ENCODE peak calls at places on chromosomes 5 and 9, in six cellular contexts. A, B, R, V, E and M are unnamed samples.

GRCh38 chr5:116876240-116876840 is 301.7 kb upstream of the SEMA6A start:
- DNase-seq in A (no peak), B (no peak), R (no peak), V (no peak), E (no peak), M (no peak)

GRCh38 chr9:131053896-131054295 is 42.4 kb upstream of the AIF1L start:
- DNase-seq in A (no peak), B (no peak), R (no peak), V (no peak), E (no peak), M (no peak)

GRCh38 chr5:108167174-108167573 is 214.7 kb downstream of the FBXL17 start:
- DNase-seq in A (no peak), B (no peak), R (no peak), V (no peak), E (no peak), M (no peak)

GRCh38 chr5:34944044-34944443 is 14.7 kb downstream of the DNAJC21 start:
- DNase-seq in A (no peak), B (no peak), R (no peak), V (no peak), E (no peak), M (no peak)

GRCh38 chr5:52693279-52693678 is 94.4 kb upstream of the ITGA1 start:
- DNase-seq in A (peak; percentile 53), B (peak; percentile 45), R (no peak), V (peak; percentile 58), E (peak; percentile 45), M (peak; percentile 24)

GRCh38 chr9:124392254-124392653 is 23.0 kb downstream of the PSMB7 start:
- DNase-seq in A (no peak), B (no peak), R (no peak), V (no peak), E (no peak), M (peak; percentile 11)

GRCh38 chr5:148898413-148899075 is 72.1 kb downstream of the ADRB2 start:
- DNase-seq in A (no peak), B (no peak), R (no peak), V (no peak), E (no peak), M (no peak)

GRCh38 chr9:92463989-92464388 is 18.3 kb downstream of the ASPN start:
- DNase-seq in A (peak; percentile 91), B (peak; percentile 96), R (no peak), V (no peak), E (no peak), M (peak; percentile 24)

GRCh38 chr9:6428940-6429889 is 16.2 kb downstream of the UHRF2 start:
- DNase-seq in A (peak; percentile 66), B (no peak), R (no peak), V (no peak), E (no peak), M (no peak)

GRCh38 chr9:109771796-109772525 is 8.0 kb upstream of the PALM2AKAP2 start:
- DNase-seq in A (peak; percentile 65), B (peak; percentile 64), R (no peak), V (peak; percentile 52), E (no peak), M (no peak)

GRCh38 chr5:51539232-51539631 is 156.0 kb downstream of the ISL1 start:
- DNase-seq in A (no peak), B (no peak), R (no peak), V (no peak), E (no peak), M (no peak)

GRCh38 chr9:20319641-20320337 is 302.5 kb downstream of the MLLT3 start:
- DNase-seq in A (peak; percentile 92), B (peak; percentile 88), R (no peak), V (peak; percentile 31), E (no peak), M (peak; percentile 56)

GRCh38 chr9:129225815-129226214 is 47.8 kb upstream of the IER5L start:
- DNase-seq in A (peak; percentile 94), B (peak; percentile 73), R (no peak), V (peak; percentile 94), E (peak; percentile 87), M (no peak)

GRCh38 chr5:179343021-179343781 is 2.1 kb downstream of the ADAMTS2 start:
- DNase-seq in A (peak; percentile 18), B (no peak), R (no peak), V (no peak), E (no peak), M (no peak)

GRCh38 chr9:124329393-124329792 is 71.6 kb downstream of the NEK6 start:
- DNase-seq in A (no peak), B (no peak), R (no peak), V (no peak), E (no peak), M (no peak)

GRCh38 chr5:102781786-102782185 is 26.7 kb downstream of the PAM start:
- DNase-seq in A (no peak), B (no peak), R (no peak), V (no peak), E (no peak), M (no peak)

GRCh38 chr5:168159425-168159824 is 132.0 kb upstream of the WWC1 start:
- DNase-seq in A (no peak), B (no peak), R (no peak), V (peak; percentile 82), E (peak; percentile 80), M (no peak)

GRCh38 chr9:113690055-113690740 is 185.9 kb upstream of the ZNF618 start:
- DNase-seq in A (no peak), B (no peak), R (no peak), V (no peak), E (peak; percentile 44), M (no peak)

GRCh38 chr9:108565651-108566378 is 290.0 kb downstream of the ACTL7B start:
- DNase-seq in A (peak; percentile 85), B (peak; percentile 88), R (peak; percentile 31), V (peak; percentile 90), E (peak; percentile 49), M (peak; percentile 93)

GRCh38 chr5:179854356-179854755 is 4.3 kb downstream of the MRNIP start:
- DNase-seq in A (no peak), B (no peak), R (no peak), V (no peak), E (no peak), M (no peak)

GRCh38 chr5:166594552-166594951 is 1696.9 kb upstream of the WWC1 start:
- DNase-seq in A (no peak), B (no peak), R (no peak), V (no peak), E (no peak), M (no peak)

GRCh38 chr9:30846644-30847043 is 1537.8 kb upstream of the ACO1 start:
- DNase-seq in A (no peak), B (no peak), R (no peak), V (no peak), E (no peak), M (no peak)

GRCh38 chr9:22084336-22085035 is 75.4 kb upstream of the CDKN2B start:
- DNase-seq in A (peak; percentile 90), B (peak; percentile 97), R (no peak), V (peak; percentile 70), E (no peak), M (peak; percentile 81)

GRCh38 chr9:77092536-77092935 is 73.1 kb downstream of the FOXB2 start:
- DNase-seq in A (no peak), B (no peak), R (no peak), V (peak; percentile 88), E (no peak), M (no peak)

GRCh38 chr9:127057970-127058644 is 64.3 kb downstream of the ANGPTL2 start:
- DNase-seq in A (no peak), B (peak; percentile 31), R (no peak), V (no peak), E (no peak), M (no peak)

DNA sequence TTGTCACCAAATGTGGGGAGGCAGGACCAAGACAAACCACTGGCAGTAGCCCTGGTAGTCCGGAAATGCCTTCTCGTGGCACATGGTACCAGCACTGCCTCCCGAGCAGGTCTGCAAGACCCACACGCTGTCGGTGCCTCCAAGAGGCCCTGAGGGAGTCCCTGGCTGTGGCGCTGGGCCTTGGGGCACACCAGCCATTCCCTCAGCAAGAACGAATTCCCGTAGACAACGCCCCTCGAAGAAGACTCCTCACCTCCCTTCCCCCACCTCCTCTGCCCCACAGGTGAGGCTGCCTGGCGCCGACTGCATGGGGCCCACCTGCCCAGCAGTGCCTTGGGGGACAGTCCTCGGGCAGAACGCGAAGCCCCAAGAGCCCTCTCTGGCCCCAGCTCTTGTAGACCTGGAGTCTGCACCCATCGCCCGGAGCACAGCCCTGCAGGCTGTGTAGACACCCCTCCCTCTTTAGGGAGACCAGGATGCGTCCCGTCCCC is 56.0 kb downstream of the EXD3 start:
- DNase-seq in A (no peak), B (no peak), R (no peak), V (no peak), E (peak; percentile 26), M (no peak)
- H3K18ac ChIP-seq in A (no peak overlapping the region), B (no peak overlapping the region), R (no peak overlapping the region), V (no peak overlapping the region), E (no peak overlapping the region), M (no peak overlapping the region)

DNA sequence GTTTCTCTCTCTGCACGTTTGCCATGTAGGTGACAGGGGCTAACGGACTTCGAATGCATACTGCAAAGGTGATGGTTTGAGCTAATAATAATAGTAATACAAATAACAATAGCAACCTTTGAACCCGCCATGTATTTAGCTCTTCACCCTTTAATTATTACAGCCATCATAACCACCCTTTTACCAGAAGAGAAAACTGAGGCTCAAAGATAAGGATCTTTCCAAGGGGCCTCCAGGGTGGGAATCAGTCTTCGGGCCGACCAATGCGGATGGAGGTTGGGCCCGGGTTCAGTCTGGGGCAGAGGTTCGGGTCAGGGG is 494 bp downstream of the CDKN2AIPNL start:
- DNase-seq in A (no peak), B (no peak), R (no peak), V (no peak), E (no peak), M (no peak)
- H3K18ac ChIP-seq in A (no peak overlapping the region), B (no peak overlapping the region), R (peak overlapping the region; percentile 81), V (peak overlapping the region; percentile 32), E (no peak overlapping the region), M (peak overlapping the region; percentile 88)

GRCh38 chr5:135246605-135246922 is 152.5 kb downstream of the MACROH2A1 start:
- DNase-seq in A (no peak), B (no peak), R (no peak), V (no peak), E (no peak), M (no peak)

GRCh38 chr5:135251099-135251498 is 147.9 kb downstream of the MACROH2A1 start:
- DNase-seq in A (no peak), B (no peak), R (no peak), V (no peak), E (peak; percentile 10), M (no peak)

GRCh38 chr5:135249658-135250057 is 149.4 kb downstream of the MACROH2A1 start:
- DNase-seq in A (peak; percentile 35), B (peak; percentile 66), R (no peak), V (no peak), E (no peak), M (no peak)

GRCh38 chr5:135246923-135247795 is 151.9 kb downstream of the MACROH2A1 start:
- DNase-seq in A (peak; percentile 95), B (peak; percentile 98), R (no peak), V (peak; percentile 84), E (peak; percentile 43), M (peak; percentile 51)

DNA sequence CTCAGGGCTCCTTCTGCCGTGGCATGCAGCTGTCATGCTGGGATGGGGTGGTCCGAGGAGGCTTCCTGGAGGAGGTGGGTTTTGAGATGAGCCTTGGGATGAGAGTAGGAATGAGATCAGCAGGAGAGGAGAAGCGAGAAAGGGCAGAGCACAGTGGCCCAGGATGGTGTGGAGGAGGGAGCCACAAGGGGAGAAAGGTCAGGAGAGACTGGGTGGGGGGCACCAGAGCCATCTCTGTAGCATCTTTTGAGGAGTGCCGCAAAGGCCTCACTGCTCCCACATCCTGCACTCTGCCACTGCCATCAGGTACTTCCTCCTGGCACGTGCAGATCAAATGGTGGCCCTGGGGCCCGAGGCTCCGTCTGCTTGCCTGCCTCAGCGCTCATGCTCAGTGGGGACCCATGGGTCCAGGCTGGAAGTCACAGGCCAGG is 150.2 kb downstream of the MACROH2A1 start:
- DNase-seq in A (no peak), B (no peak), R (no peak), V (no peak), E (no peak), M (no peak)
- H3K18ac ChIP-seq in A (peak overlapping the region; percentile 7), B (no peak overlapping the region), R (no peak overlapping the region), V (no peak overlapping the region), E (no peak overlapping the region), M (no peak overlapping the region)

GRCh38 chr9:137477778-137478612 is 18.9 kb upstream of the NSMF start:
- DNase-seq in A (no peak), B (no peak), R (no peak), V (no peak), E (no peak), M (no peak)
- H3K18ac ChIP-seq in A (no peak overlapping the region), B (no peak overlapping the region), R (no peak overlapping the region), V (no peak overlapping the region), E (no peak overlapping the region), M (no peak overlapping the region)